ENCODE peak calls at places on chromosomes 12 and 14, in eight cellular contexts. One of them, this sample, is unnamed.

GRCh38 chr12:124553862-124554428 is 13.5 kb downstream of the NCOR2 start:
- DNase-seq in HTR-8/SVneo: no peak
- DNase-seq in NCI-H1092 treated with DMSO at 0.1 percent for 48 hours: no peak
- DNase-seq in CD8-positive, alpha-beta T cell: no peak
- DNase-seq in NCI-H524 treated with DMSO at 0.1 percent for 48 hours: no peak
- DNase-seq in HFFc6: no peak
- DNase-seq in activated CD4-positive, alpha-beta T cell treated with anti-CD3 and anti-CD28 coated beads, Interleukin-2, amount 10 ng/mL, durations not matched to agents 7 days and 5 days: no peak
- DNase-seq in amniotic epithelial cell: no peak
- DNase-seq in this sample: no peak

GRCh38 chr14:22071001-22071400 is 397.4 kb upstream of the OR4E1 start:
- DNase-seq in HTR-8/SVneo: no peak
- DNase-seq in NCI-H1092 treated with DMSO at 0.1 percent for 48 hours: no peak
- DNase-seq in CD8-positive, alpha-beta T cell: peak; percentile 48
- DNase-seq in NCI-H524 treated with DMSO at 0.1 percent for 48 hours: no peak
- DNase-seq in HFFc6: no peak
- DNase-seq in activated CD4-positive, alpha-beta T cell treated with anti-CD3 and anti-CD28 coated beads, Interleukin-2, amount 10 ng/mL, durations not matched to agents 7 days and 5 days: peak; percentile 76
- DNase-seq in amniotic epithelial cell: no peak
- DNase-seq in this sample: no peak

GRCh38 chr14:96145116-96145864 is 59.3 kb upstream of the BDKRB2 start:
- DNase-seq in HTR-8/SVneo: peak; percentile 52
- DNase-seq in NCI-H1092 treated with DMSO at 0.1 percent for 48 hours: no peak
- DNase-seq in CD8-positive, alpha-beta T cell: no peak
- DNase-seq in NCI-H524 treated with DMSO at 0.1 percent for 48 hours: no peak
- DNase-seq in HFFc6: peak; percentile 86
- DNase-seq in activated CD4-positive, alpha-beta T cell treated with anti-CD3 and anti-CD28 coated beads, Interleukin-2, amount 10 ng/mL, durations not matched to agents 7 days and 5 days: no peak
- DNase-seq in amniotic epithelial cell: peak; percentile 92
- DNase-seq in this sample: no peak

GRCh38 chr12:89889051-89889450 is 180.4 kb upstream of the ATP2B1 start:
- DNase-seq in HTR-8/SVneo: peak; percentile 24
- DNase-seq in NCI-H1092 treated with DMSO at 0.1 percent for 48 hours: no peak
- DNase-seq in CD8-positive, alpha-beta T cell: no peak
- DNase-seq in NCI-H524 treated with DMSO at 0.1 percent for 48 hours: no peak
- DNase-seq in HFFc6: peak; percentile 10
- DNase-seq in activated CD4-positive, alpha-beta T cell treated with anti-CD3 and anti-CD28 coated beads, Interleukin-2, amount 10 ng/mL, durations not matched to agents 7 days and 5 days: no peak
- DNase-seq in amniotic epithelial cell: no peak
- DNase-seq in this sample: no peak

GRCh38 chr12:76927170-76927784 is 48.5 kb upstream of the CSRP2 start:
- DNase-seq in HTR-8/SVneo: peak; percentile 28
- DNase-seq in NCI-H1092 treated with DMSO at 0.1 percent for 48 hours: no peak
- DNase-seq in CD8-positive, alpha-beta T cell: peak; percentile 15
- DNase-seq in NCI-H524 treated with DMSO at 0.1 percent for 48 hours: peak; percentile 77
- DNase-seq in HFFc6: peak; percentile 39
- DNase-seq in activated CD4-positive, alpha-beta T cell treated with anti-CD3 and anti-CD28 coated beads, Interleukin-2, amount 10 ng/mL, durations not matched to agents 7 days and 5 days: peak; percentile 38
- DNase-seq in amniotic epithelial cell: peak; percentile 40
- DNase-seq in this sample: no peak

GRCh38 chr12:15122349-15122748 is 98.9 kb downstream of the RERG start:
- DNase-seq in HTR-8/SVneo: no peak
- DNase-seq in NCI-H1092 treated with DMSO at 0.1 percent for 48 hours: no peak
- DNase-seq in CD8-positive, alpha-beta T cell: no peak
- DNase-seq in NCI-H524 treated with DMSO at 0.1 percent for 48 hours: no peak
- DNase-seq in HFFc6: no peak
- DNase-seq in activated CD4-positive, alpha-beta T cell treated with anti-CD3 and anti-CD28 coated beads, Interleukin-2, amount 10 ng/mL, durations not matched to agents 7 days and 5 days: no peak
- DNase-seq in amniotic epithelial cell: no peak
- DNase-seq in this sample: no peak

GRCh38 chr12:115623764-115624334 is 653.6 kb downstream of the MED13L start:
- DNase-seq in HTR-8/SVneo: no peak
- DNase-seq in NCI-H1092 treated with DMSO at 0.1 percent for 48 hours: no peak
- DNase-seq in CD8-positive, alpha-beta T cell: no peak
- DNase-seq in NCI-H524 treated with DMSO at 0.1 percent for 48 hours: no peak
- DNase-seq in HFFc6: no peak
- DNase-seq in activated CD4-positive, alpha-beta T cell treated with anti-CD3 and anti-CD28 coated beads, Interleukin-2, amount 10 ng/mL, durations not matched to agents 7 days and 5 days: no peak
- DNase-seq in amniotic epithelial cell: no peak
- DNase-seq in this sample: no peak

GRCh38 chr12:16670456-16671050 is 64.6 kb upstream of the LMO3 start:
- DNase-seq in HTR-8/SVneo: no peak
- DNase-seq in NCI-H1092 treated with DMSO at 0.1 percent for 48 hours: no peak
- DNase-seq in CD8-positive, alpha-beta T cell: no peak
- DNase-seq in NCI-H524 treated with DMSO at 0.1 percent for 48 hours: no peak
- DNase-seq in HFFc6: peak; percentile 4
- DNase-seq in activated CD4-positive, alpha-beta T cell treated with anti-CD3 and anti-CD28 coated beads, Interleukin-2, amount 10 ng/mL, durations not matched to agents 7 days and 5 days: no peak
- DNase-seq in amniotic epithelial cell: peak; percentile 70
- DNase-seq in this sample: no peak

GRCh38 chr12:113700943-113701342 is 229.3 kb upstream of the LHX5 start:
- DNase-seq in HTR-8/SVneo: no peak
- DNase-seq in NCI-H1092 treated with DMSO at 0.1 percent for 48 hours: no peak
- DNase-seq in CD8-positive, alpha-beta T cell: no peak
- DNase-seq in NCI-H524 treated with DMSO at 0.1 percent for 48 hours: no peak
- DNase-seq in HFFc6: peak; percentile 81
- DNase-seq in activated CD4-positive, alpha-beta T cell treated with anti-CD3 and anti-CD28 coated beads, Interleukin-2, amount 10 ng/mL, durations not matched to agents 7 days and 5 days: no peak
- DNase-seq in amniotic epithelial cell: peak; percentile 0
- DNase-seq in this sample: no peak

GRCh38 chr12:51926718-51927117 is 19.4 kb downstream of the ACVRL1 start:
- DNase-seq in HTR-8/SVneo: no peak
- DNase-seq in NCI-H1092 treated with DMSO at 0.1 percent for 48 hours: no peak
- DNase-seq in CD8-positive, alpha-beta T cell: peak; percentile 56
- DNase-seq in NCI-H524 treated with DMSO at 0.1 percent for 48 hours: no peak
- DNase-seq in HFFc6: no peak
- DNase-seq in activated CD4-positive, alpha-beta T cell treated with anti-CD3 and anti-CD28 coated beads, Interleukin-2, amount 10 ng/mL, durations not matched to agents 7 days and 5 days: peak; percentile 58
- DNase-seq in amniotic epithelial cell: peak; percentile 49
- DNase-seq in this sample: no peak